ENCODE peak calls at places on chromosomes 6 and 20, in six cellular contexts. J is mesendoderm, U is lung, M is Peyer's patch, V is right cardiac atrium, T is GM12878. B is an unnamed sample.
A peak's percentile ranks its signal among the peaks of the same experiment; 100 is the strongest.

GRCh38 chr20:46568570-46569129 is 18.2 kb upstream of the OCSTAMP start:
- DNase-seq in J (no peak), U (peak; percentile 78), M (peak; percentile 64), V (peak; percentile 97), T (no peak), B (no peak)

GRCh38 chr6:26234421-26235239 is 130.4 kb upstream of the BTN3A2 start:
- DNase-seq in J (peak; percentile 96), U (no peak), M (peak; percentile 93), V (peak; percentile 71), T (peak; percentile 96), B (peak; percentile 68)

GRCh38 chr6:22194188-22194921 is 102.5 kb downstream of the PRL start:
- DNase-seq in J (no peak), U (no peak), M (no peak), V (no peak), T (peak; percentile 20), B (no peak)

GRCh38 chr6:157083343-157083742 is 240.0 kb downstream of the TMEM242 start:
- DNase-seq in J (no peak), U (no peak), M (no peak), V (no peak), T (no peak), B (no peak)

GRCh38 chr20:59636791-59637370 is 32.5 kb downstream of the PHACTR3 start:
- DNase-seq in J (no peak), U (peak; percentile 17), M (no peak), V (no peak), T (no peak), B (peak; percentile 19)

GRCh38 chr6:13044390-13044789 is 283.9 kb downstream of the TBC1D7 start:
- DNase-seq in J (peak; percentile 88), U (no peak), M (no peak), V (no peak), T (no peak), B (no peak)

GRCh38 chr20:53606364-53606985 is 12.8 kb upstream of the ZNF217 start:
- DNase-seq in J (no peak), U (no peak), M (peak; percentile 37), V (no peak), T (no peak), B (no peak)

GRCh38 chr6:17932362-17932852 is 55.0 kb downstream of the KIF13A start:
- DNase-seq in J (no peak), U (peak; percentile 45), M (no peak), V (peak; percentile 69), T (no peak), B (no peak)

GRCh38 chr6:142702501-142703460 is 242.2 kb downstream of the HIVEP2 start:
- DNase-seq in J (peak; percentile 47), U (peak; percentile 61), M (peak; percentile 56), V (peak; percentile 62), T (no peak), B (no peak)

GRCh38 chr6:49527315-49527714 is 23.2 kb upstream of the C6orf141 start:
- DNase-seq in J (no peak), U (no peak), M (no peak), V (no peak), T (no peak), B (no peak)

GRCh38 chr6:27812805-27813626 is 99.2 kb downstream of the OR2B2 start:
- DNase-seq in J (peak; percentile 47), U (no peak), M (no peak), V (peak; percentile 44), T (no peak), B (no peak)

GRCh38 chr20:54156522-54156921 is 17.3 kb downstream of the CYP24A1 start:
- DNase-seq in J (no peak), U (no peak), M (no peak), V (no peak), T (no peak), B (no peak)

GRCh38 chr6:116016846-116017545 is 43.7 kb downstream of the FRK start:
- DNase-seq in J (no peak), U (peak; percentile 45), M (no peak), V (peak; percentile 54), T (no peak), B (no peak)

GRCh38 chr6:25173951-25174474 is 105.2 kb upstream of the CARMIL1 start:
- DNase-seq in J (peak; percentile 24), U (no peak), M (no peak), V (no peak), T (no peak), B (no peak)

GRCh38 chr6:17032595-17033591 is 69.0 kb upstream of the STMND1 start:
- DNase-seq in J (no peak), U (peak; percentile 76), M (peak; percentile 67), V (peak; percentile 62), T (no peak), B (no peak)

GRCh38 chr6:28124350-28124970 is at the start of gene ZSCAN16:
- DNase-seq in J (peak; percentile 92), U (peak; percentile 81), M (peak; percentile 94), V (peak; percentile 91), T (no peak), B (peak; percentile 75)

GRCh38 chr6:41824571-41825569 is 37.4 kb downstream of the TOMM6 start:
- DNase-seq in J (no peak), U (no peak), M (no peak), V (no peak), T (no peak), B (no peak)

GRCh38 chr20:11851646-11852045 is 66.0 kb upstream of the BTBD3 start:
- DNase-seq in J (no peak), U (no peak), M (no peak), V (no peak), T (no peak), B (no peak)

GRCh38 chr6:24931296-24931695 is 4.5 kb downstream of the RIPOR2 start:
- DNase-seq in J (no peak), U (no peak), M (no peak), V (no peak), T (no peak), B (no peak)

GRCh38 chr6:169702640-169703246 is 817 bp downstream of the C6orf120 start:
- DNase-seq in J (no peak), U (peak; percentile 50), M (peak; percentile 67), V (no peak), T (no peak), B (peak; percentile 42)

GRCh38 chr6:71238351-71238750 is 50.3 kb upstream of the OGFRL1 start:
- DNase-seq in J (no peak), U (no peak), M (no peak), V (no peak), T (no peak), B (no peak)

GRCh38 chr6:56955171-56956155 is 556 bp downstream of the BEND6 start:
- DNase-seq in J (peak; percentile 98), U (peak; percentile 79), M (peak; percentile 75), V (peak; percentile 93), T (peak; percentile 62), B (no peak)

GRCh38 chr20:56607061-56607704 is 21.9 kb upstream of the TFAP2C start:
- DNase-seq in J (no peak), U (no peak), M (no peak), V (no peak), T (no peak), B (no peak)

GRCh38 chr20:62523473-62524203 is 47.8 kb upstream of the GATA5 start:
- DNase-seq in J (peak; percentile 74), U (no peak), M (no peak), V (no peak), T (no peak), B (peak; percentile 40)

GRCh38 chr6:29510202-29510601 is 22.4 kb upstream of the MAS1L start:
- DNase-seq in J (peak; percentile 13), U (no peak), M (no peak), V (no peak), T (no peak), B (no peak)

DNA sequence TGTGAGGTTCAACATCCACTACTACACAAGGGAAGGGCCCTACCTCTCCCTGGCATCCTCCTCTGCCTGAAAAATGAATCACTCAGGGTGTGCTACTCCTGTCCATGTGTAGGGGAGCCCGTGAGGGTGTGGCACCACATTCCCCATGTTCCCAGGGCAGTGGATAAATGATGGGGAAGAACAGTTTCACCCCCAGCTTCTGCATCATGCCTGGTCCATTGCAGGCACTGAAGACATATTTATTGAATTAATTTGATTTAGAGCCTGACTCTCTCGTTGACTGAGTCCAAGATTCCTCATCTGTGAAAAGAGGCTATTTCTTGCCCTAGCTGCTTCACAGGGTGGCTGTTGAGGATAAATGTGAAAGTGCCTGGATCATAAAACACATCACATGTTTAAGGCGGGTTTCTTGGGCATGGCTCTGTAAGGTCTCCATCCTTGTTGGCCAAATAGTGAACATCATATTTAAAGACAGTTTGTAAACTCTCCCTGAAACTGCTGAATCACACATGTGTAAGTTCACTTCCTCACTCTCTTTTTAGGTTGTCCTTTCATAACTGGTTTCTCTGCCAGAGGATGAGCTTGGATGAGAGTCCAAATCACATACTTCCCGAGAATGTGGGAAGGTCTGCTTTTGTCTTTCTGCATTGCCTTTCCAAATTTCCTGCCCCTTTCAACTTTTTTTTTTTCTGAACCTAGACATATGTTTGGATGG is 79.7 kb upstream of the FYN start:
- DNase-seq in J (no peak), U (no peak), M (no peak), V (no peak), T (no peak), B (no peak)
- H3K27ac ChIP-seq in J (no peak overlapping the region), U (no peak overlapping the region), M (no peak overlapping the region), V (no peak overlapping the region), T (no peak overlapping the region), B (no peak overlapping the region)

GRCh38 chr20:38165089-38165965 is at the start of gene TGM2:
- DNase-seq in J (peak; percentile 53), U (peak; percentile 81), M (peak; percentile 91), V (peak; percentile 95), T (peak; percentile 32), B (no peak)
- H3K4me3 ChIP-seq in J (no peak within 1 kb of the TSS), U (peak within 1 kb of the TSS; percentile 70), M (peak within 1 kb of the TSS; percentile 52), V (peak within 1 kb of the TSS; percentile 79), T (peak within 1 kb of the TSS; percentile 25), B (no peak within 1 kb of the TSS)

DNA sequence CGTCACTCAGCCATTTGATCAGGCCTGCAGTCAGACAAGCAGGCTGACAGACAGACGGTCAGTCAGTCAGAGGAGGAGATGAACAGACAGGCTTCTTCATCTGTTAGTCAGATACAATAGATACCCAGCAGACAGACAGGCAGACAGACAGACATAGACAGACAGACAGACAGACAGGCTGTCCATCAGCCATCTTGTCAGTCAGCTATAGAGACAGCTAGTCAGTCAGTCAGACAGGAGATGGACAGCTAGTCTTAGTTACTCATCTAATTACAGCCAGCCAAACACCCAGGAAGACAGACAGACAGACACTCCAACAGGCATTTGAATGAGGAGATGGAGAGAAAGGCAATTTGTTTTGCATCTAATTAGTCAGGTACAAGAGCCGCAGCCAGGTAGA is 36.4 kb downstream of the KCNB1 start:
- DNase-seq in J (no peak), U (no peak), M (no peak), V (no peak), T (no peak), B (no peak)
- H3K27me3 ChIP-seq in J (no peaks in the 10 kb centered on the region), U (no peaks in the 10 kb centered on the region), M (no peaks in the 10 kb centered on the region), V (no peaks in the 10 kb centered on the region), T (peaks cover 3% of the 10 kb centered on the region), B (no peaks in the 10 kb centered on the region)

DNA sequence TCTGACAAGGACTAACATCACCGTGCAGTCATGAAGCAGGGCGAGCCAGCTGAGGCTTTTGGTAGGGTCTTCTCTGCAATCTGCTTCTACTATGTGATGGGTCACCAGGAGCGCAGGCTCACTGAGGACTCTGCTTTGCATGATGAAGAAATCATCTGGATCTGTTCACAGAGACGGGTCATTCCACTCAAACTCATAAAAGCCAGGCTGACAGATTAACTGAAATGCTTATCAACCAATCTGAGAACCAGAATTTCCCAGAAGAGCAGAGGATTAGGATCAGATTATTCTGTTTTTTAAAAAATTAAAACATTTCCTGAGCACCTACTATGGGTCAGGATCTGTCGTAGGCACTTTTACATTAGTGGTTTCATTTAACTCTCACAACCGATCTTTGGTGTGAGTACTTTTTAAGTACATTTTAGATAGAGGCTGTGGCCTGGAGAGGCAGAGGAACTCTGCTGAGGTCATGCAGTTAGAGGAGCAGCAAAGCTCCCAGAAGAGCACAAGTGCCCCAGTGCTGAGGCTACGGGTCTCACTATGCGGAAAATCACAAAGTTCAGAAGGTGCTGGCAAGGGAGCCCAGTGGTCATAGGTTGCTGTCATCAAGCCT is 109.1 kb downstream of the BACH2 start:
- DNase-seq in J (no peak), U (no peak), M (no peak), V (no peak), T (no peak), B (no peak)
- H3K27ac ChIP-seq in J (no peak overlapping the region), U (no peak overlapping the region), M (no peak overlapping the region), V (no peak overlapping the region), T (no peak overlapping the region), B (peak overlapping the region; percentile 35)